ENCODE peak calls at places on chromosomes 5 and 9, in ten cellular contexts. T is uterus; Q is A549; A is vagina; P is body of pancreas; I is lung; B is mesenchymal stem cell; C is CD8-positive, alpha-beta T cell; R is right cardiac atrium; S is psoas muscle. D is an unnamed sample. For H3K4me1, the result is how much of the 10 kb centered on the place peaks cover.

GRCh38 chr5:68189171-68189570 is 26.4 kb upstream of the PIK3R1 start:
- DNase-seq in T (no peak), Q (no peak), A (no peak), P (no peak), I (no peak), B (no peak), C (no peak), R (no peak), S (no peak), D (no peak)

GRCh38 chr9:97710356-97711222 is 13.4 kb upstream of the XPA start:
- DNase-seq in T (peak), Q (peak), A (no peak), P (peak), I (peak), B (peak), C (no peak), R (no peak), S (no peak), D (peak)

GRCh38 chr9:126404459-126404858 is 77.8 kb downstream of the MVB12B start:
- DNase-seq in T (no peak), Q (no peak), A (no peak), P (no peak), I (no peak), B (no peak), C (no peak), R (no peak), S (no peak), D (no peak)

GRCh38 chr5:3650868-3651267 is 55.2 kb downstream of the IRX1 start:
- DNase-seq in T (no peak), Q (no peak), A (no peak), P (no peak), I (no peak), B (no peak), C (no peak), R (no peak), S (no peak), D (no peak)

GRCh38 chr9:109568568-109569210 is 70.6 kb upstream of the PTPN3 start:
- DNase-seq in T (no peak), Q (no peak), A (no peak), P (peak), I (no peak), B (no peak), C (no peak), R (peak), S (no peak), D (no peak)

GRCh38 chr9:104927216-104927911 is 591 bp downstream of the ABCA1 start:
- DNase-seq in T (peak), Q (peak), A (no peak), P (peak), I (no peak), B (peak), C (no peak), R (peak), S (peak), D (peak)

GRCh38 chr9:136690841-136691261 is 3.6 kb upstream of the AGPAT2 start:
- DNase-seq in T (no peak), Q (no peak), A (no peak), P (peak), I (no peak), B (no peak), C (no peak), R (peak), S (peak), D (no peak)

GRCh38 chr5:143605403-143606005 is 202.0 kb upstream of the NR3C1 start:
- DNase-seq in T (no peak), Q (no peak), A (no peak), P (peak), I (peak), B (peak), C (no peak), R (no peak), S (no peak), D (no peak)

GRCh38 chr9:134602547-134603362 is 38.8 kb upstream of the COL5A1 start:
- DNase-seq in T (peak), Q (peak), A (peak), P (peak), I (peak), B (peak), C (no peak), R (peak), S (peak), D (peak)

DNA sequence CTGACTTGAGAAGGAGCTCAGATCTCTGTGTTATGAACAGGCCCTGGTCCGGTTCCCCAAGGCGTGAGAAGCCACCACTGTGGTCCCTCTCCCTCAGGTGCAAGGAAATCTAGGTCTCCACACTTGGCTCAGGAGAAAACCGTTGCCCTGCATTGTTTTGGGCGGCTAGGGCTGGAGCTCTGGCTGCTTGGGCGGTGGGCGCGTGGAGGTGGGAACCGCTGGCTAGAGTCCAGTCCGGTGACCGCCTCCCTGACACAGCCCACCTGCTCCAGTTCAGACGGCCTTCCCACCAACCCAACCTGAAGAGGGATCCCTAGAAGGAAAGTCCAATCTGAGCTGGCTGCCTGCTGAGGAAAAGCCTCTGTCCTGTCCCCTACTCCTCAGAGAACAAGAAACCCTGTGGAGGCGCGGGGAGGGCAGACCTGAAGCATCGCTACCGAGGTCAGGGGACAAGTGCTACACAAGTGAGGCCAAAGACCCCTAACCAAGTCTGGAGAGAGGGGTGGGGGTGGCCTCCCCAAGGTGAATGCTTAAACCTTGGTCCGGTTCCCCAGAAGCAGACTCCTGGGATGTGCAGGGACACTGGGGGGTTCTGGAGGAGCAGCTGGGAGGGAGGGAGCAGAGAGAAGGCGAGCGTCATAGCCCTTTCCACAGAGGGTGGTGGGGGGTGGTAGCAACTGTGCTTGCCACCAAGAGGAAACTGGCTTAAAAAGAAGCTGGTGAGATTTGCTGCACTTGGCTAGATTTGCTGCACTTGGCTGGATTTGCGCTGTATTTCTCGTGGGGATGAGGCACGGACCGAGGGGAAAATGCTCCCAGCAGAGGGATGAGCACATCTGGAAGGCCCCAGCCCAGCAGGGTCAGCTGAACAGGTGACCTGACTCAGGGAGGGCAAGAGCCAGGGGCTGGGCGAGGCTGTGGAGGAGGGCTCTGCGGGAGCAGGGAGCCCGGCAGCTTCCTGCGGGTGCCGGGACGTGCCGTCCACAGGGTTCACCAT is 65.2 kb downstream of the RAPGEF1 start:
- DNase-seq in T (no peak), Q (no peak), A (no peak), P (no peak), I (no peak), B (no peak), C (no peak), R (peak), S (no peak), D (no peak)
- H3K4me1 ChIP-seq in T (under half), Q (under half), A (half or more), P (under half), I (under half), B (under half), C (half or more), R (under half), S (half or more), D (under half)

DNA sequence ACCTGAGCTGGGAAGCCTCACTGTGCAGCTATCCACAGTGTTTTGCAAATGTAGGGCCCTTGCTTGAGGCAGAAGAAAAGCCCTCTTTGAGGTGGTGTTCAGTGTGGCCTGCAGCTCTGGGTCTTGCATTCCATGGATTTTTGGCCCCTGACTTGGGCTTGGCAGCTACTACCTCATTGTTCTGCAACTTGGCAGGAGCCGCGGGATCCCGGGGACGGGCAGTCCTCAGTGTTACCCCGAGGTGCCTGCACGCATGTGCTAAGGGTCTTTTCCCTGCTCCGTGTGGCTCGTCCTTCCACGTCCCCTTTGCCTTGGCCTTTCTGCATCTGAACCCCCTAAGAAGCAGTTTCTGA is 39.8 kb downstream of the NEK6 start:
- DNase-seq in T (peak), Q (peak), A (no peak), P (peak), I (peak), B (peak), C (no peak), R (peak), S (peak), D (no peak)
- H3K4me1 ChIP-seq in T (under half), Q (half or more), A (under half), P (under half), I (half or more), B (half or more), C (under half), R (under half), S (under half), D (under half)

GRCh38 chr9:128024761-128025308 is 42.3 kb downstream of the NAIF1 start:
- DNase-seq in T (no peak), Q (no peak), A (no peak), P (no peak), I (no peak), B (peak), C (no peak), R (no peak), S (no peak), D (no peak)
- H3K4me1 ChIP-seq in T (under half), Q (under half), A (under half), P (under half), I (under half), B (under half), C (half or more), R (under half), S (under half), D (under half)

DNA sequence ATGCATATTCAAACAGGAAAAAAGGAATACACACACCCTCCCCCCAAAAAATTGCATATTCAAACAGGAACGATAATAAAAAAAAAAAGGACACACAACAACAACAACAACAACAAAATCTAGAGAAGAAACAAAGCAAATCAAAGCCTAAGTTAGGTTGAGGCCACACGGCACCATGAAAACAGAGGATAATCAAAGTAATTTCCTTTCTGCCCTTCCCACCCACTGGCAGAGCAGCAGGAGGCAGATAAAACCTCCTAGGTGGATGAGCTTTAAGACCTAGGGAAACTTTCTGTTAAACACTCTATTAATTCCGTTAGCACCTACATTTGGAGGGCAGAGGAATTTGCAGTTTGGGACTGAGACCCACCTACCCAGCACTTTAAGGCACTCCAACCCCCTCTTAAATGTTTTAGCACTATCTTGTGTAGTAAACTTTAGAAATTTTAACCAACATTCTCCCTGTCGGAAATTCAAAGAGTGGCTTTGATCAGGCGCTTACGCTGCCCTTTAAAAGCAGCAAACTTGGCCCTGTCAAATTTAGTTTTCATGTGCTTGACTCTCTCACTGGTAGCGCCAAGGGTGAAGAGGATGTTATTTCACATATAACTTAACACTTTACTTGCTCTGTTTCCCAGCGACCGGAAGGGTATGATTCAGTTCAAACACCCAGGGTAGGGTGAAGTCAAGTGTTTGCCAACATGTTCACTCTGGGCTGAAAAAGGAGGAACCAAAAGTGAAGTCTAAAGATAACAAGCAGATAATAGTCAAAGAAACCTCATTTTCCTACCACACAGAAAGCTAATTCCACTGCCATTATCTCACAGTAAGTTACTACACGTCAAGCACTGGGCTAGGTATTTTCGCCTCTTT is 9.2 kb downstream of the ENC1 start:
- DNase-seq in T (no peak), Q (peak), A (no peak), P (no peak), I (peak), B (peak), C (no peak), R (no peak), S (no peak), D (no peak)
- H3K4me1 ChIP-seq in T (under half), Q (half or more), A (under half), P (under half), I (under half), B (under half), C (under half), R (under half), S (under half), D (under half)

GRCh38 chr5:122377023-122377422 is 65.0 kb downstream of the SNCAIP start:
- DNase-seq in T (no peak), Q (no peak), A (no peak), P (no peak), I (no peak), B (peak), C (no peak), R (no peak), S (no peak), D (no peak)
- H3K4me1 ChIP-seq in T (under half), Q (under half), A (under half), P (under half), I (under half), B (under half), C (under half), R (under half), S (under half), D (under half)

GRCh38 chr9:35912791-35913400 is 3.6 kb downstream of the SPAAR start:
- DNase-seq in T (no peak), Q (no peak), A (no peak), P (no peak), I (peak), B (no peak), C (no peak), R (no peak), S (no peak), D (no peak)

GRCh38 chr9:35911690-35912089 is 2.4 kb downstream of the SPAAR start:
- DNase-seq in T (no peak), Q (no peak), A (no peak), P (no peak), I (peak), B (no peak), C (no peak), R (peak), S (no peak), D (no peak)

GRCh38 chr9:35917261-35917660 is 8.0 kb downstream of the SPAAR start:
- DNase-seq in T (no peak), Q (no peak), A (no peak), P (no peak), I (no peak), B (no peak), C (no peak), R (no peak), S (no peak), D (no peak)

GRCh38 chr9:35910613-35911488 is 1.6 kb downstream of the SPAAR start:
- DNase-seq in T (no peak), Q (peak), A (no peak), P (peak), I (peak), B (peak), C (no peak), R (no peak), S (peak), D (no peak)

DNA sequence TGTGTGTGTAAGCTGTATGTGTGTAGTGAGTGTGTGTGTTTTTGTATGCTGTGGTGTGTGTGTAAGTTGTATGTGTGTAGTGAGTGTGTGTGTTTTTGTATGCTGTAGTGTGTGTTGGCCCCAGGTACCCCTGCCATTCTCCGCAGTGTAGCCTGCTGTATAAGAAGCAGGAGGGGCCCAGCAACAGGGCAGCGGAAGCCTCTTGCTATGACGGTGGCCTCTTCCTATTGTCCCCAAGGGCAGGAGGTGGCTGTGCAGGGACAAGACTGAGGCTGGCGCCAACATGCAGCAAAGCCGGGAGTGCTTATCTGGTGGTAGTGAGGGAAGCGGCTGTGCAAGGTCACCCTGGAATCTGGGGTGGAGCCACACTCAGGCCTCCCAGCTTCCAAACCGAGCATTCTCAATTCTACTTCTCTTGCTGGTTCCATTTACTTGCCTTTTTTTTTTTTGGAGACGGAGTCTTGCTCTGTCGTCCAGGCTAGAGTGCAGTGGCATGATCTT is 5.1 kb downstream of the SPAAR start:
- DNase-seq in T (no peak), Q (peak), A (no peak), P (peak), I (no peak), B (peak), C (no peak), R (peak), S (peak), D (peak)
- H3K4me1 ChIP-seq in T (under half), Q (under half), A (under half), P (under half), I (under half), B (under half), C (under half), R (under half), S (under half), D (under half)

GRCh38 chr9:33159760-33160127 is 7.4 kb downstream of the B4GALT1 start:
- DNase-seq in T (no peak), Q (peak), A (peak), P (peak), I (peak), B (peak), C (peak), R (peak), S (peak), D (peak)
- H3K4me1 ChIP-seq in T (under half), Q (half or more), A (half or more), P (half or more), I (half or more), B (under half), C (half or more), R (half or more), S (half or more), D (half or more)

GRCh38 chr5:154364845-154365244 is 81.0 kb upstream of the SAP30L start:
- DNase-seq in T (no peak), Q (no peak), A (no peak), P (no peak), I (no peak), B (no peak), C (no peak), R (no peak), S (no peak), D (no peak)
- H3K4me1 ChIP-seq in T (under half), Q (half or more), A (under half), P (under half), I (under half), B (under half), C (under half), R (under half), S (under half), D (under half)

GRCh38 chr5:15734058-15734457 is 234.1 kb downstream of the FBXL7 start:
- DNase-seq in T (no peak), Q (peak), A (no peak), P (no peak), I (no peak), B (no peak), C (no peak), R (peak), S (no peak), D (no peak)
- H3K4me1 ChIP-seq in T (under half), Q (under half), A (under half), P (under half), I (under half), B (under half), C (under half), R (under half), S (under half), D (under half)

DNA sequence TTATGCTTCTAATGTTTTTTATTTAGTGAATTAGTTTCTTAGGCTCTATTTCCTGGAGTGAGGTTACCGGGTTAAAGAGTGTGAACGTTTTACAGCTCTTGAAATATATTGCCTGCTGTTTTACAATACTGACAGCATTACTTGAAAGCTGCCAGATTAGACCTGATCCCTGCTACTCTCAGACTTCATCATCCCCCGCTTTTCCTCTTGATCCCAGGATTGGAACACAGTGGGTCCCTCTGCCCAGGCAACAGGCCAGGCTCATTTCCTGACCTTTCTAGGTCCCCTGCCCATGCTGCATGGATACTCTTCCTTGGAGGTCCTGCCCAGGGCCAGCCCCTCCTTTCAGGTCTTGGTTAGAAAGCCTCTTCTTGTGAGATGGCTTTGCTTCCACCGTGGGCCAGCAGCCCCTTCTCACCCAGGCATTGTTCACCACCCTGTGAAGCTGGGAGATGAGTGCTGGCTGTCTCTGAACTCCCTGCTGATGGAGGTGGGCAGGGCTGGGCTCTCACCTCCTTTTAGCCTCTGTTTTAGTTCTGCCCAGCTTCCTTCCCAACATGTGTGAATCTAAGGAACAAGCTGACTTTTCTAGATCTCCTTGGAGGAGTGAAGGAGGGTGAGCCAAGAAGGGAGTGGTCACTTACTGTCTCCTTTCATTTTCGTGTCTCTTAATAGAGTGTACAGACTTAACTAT is 15.5 kb upstream of the FAM120AOS start:
- DNase-seq in T (no peak), Q (no peak), A (no peak), P (no peak), I (no peak), B (peak), C (no peak), R (no peak), S (no peak), D (no peak)
- H3K4me1 ChIP-seq in T (under half), Q (half or more), A (half or more), P (half or more), I (under half), B (under half), C (under half), R (under half), S (half or more), D (under half)